ENCODE peak calls at places on chromosomes 6 and 20, in five cellular contexts. Q is neuronal stem cell, M is mesendoderm, Z is IMR-90, A is H1. X is an unnamed sample.
A peak's percentile ranks its signal among the peaks of the same experiment; 100 is the strongest.

GRCh38 chr6:17894905-17895304 is 92.5 kb downstream of the KIF13A start:
- DNase-seq in M (no peak), Q (no peak), A (no peak), Z (no peak), X (no peak)

GRCh38 chr6:81049425-81050042 is 702.9 kb downstream of the TENT5A start:
- DNase-seq in Z (peak; percentile 8), A (no peak), Q (no peak), M (no peak), X (no peak)

GRCh38 chr20:17966432-17967312 is 1.9 kb downstream of the SNX5 start:
- DNase-seq in Z (peak; percentile 42), M (peak; percentile 45), A (no peak), Q (no peak), X (no peak)

GRCh38 chr6:90907931-90908655 is 321.2 kb upstream of the MAP3K7 start:
- DNase-seq in Z (no peak), M (no peak), A (no peak), Q (no peak), X (no peak)

GRCh38 chr20:48070961-48071645 is 285.8 kb upstream of the SULF2 start:
- DNase-seq in A (no peak), Q (no peak), M (no peak), Z (no peak), X (no peak)

GRCh38 chr6:160462116-160462515 is 113.9 kb downstream of the SLC22A3 start:
- DNase-seq in M (no peak), Q (no peak), A (no peak), Z (no peak), X (no peak)

GRCh38 chr20:23652371-23652770 is 14.6 kb upstream of the CST3 start:
- DNase-seq in M (no peak), Z (peak; percentile 34), Q (no peak), A (no peak), X (no peak)

GRCh38 chr6:56346958-56347357 is 99.6 kb upstream of the COL21A1 start:
- DNase-seq in A (no peak), Z (no peak), Q (no peak), M (peak; percentile 54), X (no peak)

GRCh38 chr6:17394192-17394611 is 807 bp downstream of the CAP2 start:
- DNase-seq in M (peak; percentile 96), A (no peak), Z (peak; percentile 79), Q (no peak), X (peak; percentile 80)

GRCh38 chr6:37783025-37783825 is 36.3 kb upstream of the ZFAND3 start:
- DNase-seq in Q (no peak), M (peak; percentile 84), Z (peak; percentile 23), A (peak; percentile 47), X (peak; percentile 85)

GRCh38 chr6:154529957-154530356 is 19.5 kb upstream of the CNKSR3 start:
- DNase-seq in M (no peak), A (no peak), Z (no peak), Q (no peak), X (no peak)

GRCh38 chr6:12334524-12335130 is 44.5 kb downstream of the EDN1 start:
- DNase-seq in A (no peak), Q (no peak), Z (no peak), M (no peak), X (no peak)

GRCh38 chr6:53029761-53030160 is 34.7 kb upstream of the GSTA4 start:
- DNase-seq in Z (no peak), Q (no peak), A (no peak), M (no peak), X (no peak)

GRCh38 chr6:137389150-137389664 is 105.0 kb downstream of the OLIG3 start:
- DNase-seq in A (no peak), Q (no peak), M (peak; percentile 12), Z (no peak), X (no peak)

GRCh38 chr20:42836339-42836738 is 353.4 kb downstream of the PTPRT start:
- DNase-seq in Z (no peak), Q (no peak), M (no peak), A (no peak), X (peak; percentile 33)

GRCh38 chr6:135853227-135853626 is 1.7 kb downstream of the PDE7B start:
- DNase-seq in A (no peak), Q (no peak), M (no peak), Z (peak; percentile 41), X (no peak)

GRCh38 chr6:99349620-99350141 is at the start of gene FAXC:
- DNase-seq in Q (peak; percentile 50), Z (peak; percentile 14), M (peak; percentile 80), A (no peak), X (peak; percentile 71)

GRCh38 chr6:109174911-109175310 is 79.6 kb downstream of the CEP57L1 start:
- DNase-seq in M (no peak), Q (no peak), Z (no peak), A (no peak), X (no peak)

GRCh38 chr6:168848797-168849196 is 404.8 kb downstream of the THBS2 start:
- DNase-seq in Z (no peak), Q (no peak), A (no peak), M (no peak), X (no peak)

GRCh38 chr6:146620655-146621054 is 21.9 kb downstream of the ADGB start:
- DNase-seq in M (no peak), A (no peak), Z (no peak), Q (no peak), X (no peak)

GRCh38 chr6:20919677-20920385 is 385.6 kb downstream of the CDKAL1 start:
- DNase-seq in Z (peak; percentile 67), A (no peak), Q (no peak), M (peak; percentile 25), X (no peak)

GRCh38 chr20:13302647-13303425 is 81.8 kb downstream of the ISM1 start:
- DNase-seq in M (peak; percentile 38), Q (no peak), A (no peak), Z (no peak), X (peak; percentile 53)

GRCh38 chr20:12617076-12617475 is 391.7 kb upstream of the SPTLC3 start:
- DNase-seq in Q (no peak), M (no peak), A (no peak), Z (no peak), X (no peak)

GRCh38 chr6:42136508-42137191 is 5.8 kb downstream of the C6orf132 start:
- DNase-seq in Q (peak; percentile 84), Z (peak; percentile 85), M (peak; percentile 93), A (peak; percentile 86), X (peak; percentile 89)

GRCh38 chr20:48786916-48787676 is 40.7 kb downstream of the PREX1 start:
- DNase-seq in Q (no peak), Z (no peak), M (no peak), A (no peak), X (no peak)

GRCh38 chr6:170208171-170208601 is 82.7 kb downstream of the DLL1 start:
- DNase-seq in Z (no peak), Q (no peak), M (no peak), A (no peak), X (no peak)

GRCh38 chr20:39468703-39469102 is 506.6 kb downstream of the DHX35 start:
- DNase-seq in Q (no peak), Z (no peak), A (no peak), M (peak; percentile 51), X (peak; percentile 37)

GRCh38 chr6:156190270-156190669 is 586.9 kb upstream of the ARID1B start:
- DNase-seq in A (no peak), Z (no peak), Q (no peak), M (no peak), X (no peak)

GRCh38 chr6:30915591-30915946 is 1.5 kb downstream of the VARS2 start:
- DNase-seq in Z (peak; percentile 71), Q (peak; percentile 67), M (peak; percentile 85), A (no peak), X (peak; percentile 44)

GRCh38 chr20:38635721-38636285 is 34.2 kb downstream of the ARHGAP40 start:
- DNase-seq in Q (no peak), A (no peak), Z (peak; percentile 32), M (no peak), X (no peak)

GRCh38 chr6:72649032-72649984 is 27.4 kb downstream of the KCNQ5 start:
- DNase-seq in Z (peak; percentile 83), Q (no peak), M (no peak), A (no peak), X (no peak)

GRCh38 chr6:143514996-143515760 is 3.7 kb upstream of the FUCA2 start:
- DNase-seq in M (no peak), Q (no peak), Z (no peak), A (no peak), X (no peak)

GRCh38 chr20:51333971-51334370 is 208.5 kb downstream of the NFATC2 start:
- DNase-seq in M (no peak), A (no peak), Q (no peak), Z (no peak), X (no peak)

GRCh38 chr20:51337126-51337805 is 205.3 kb downstream of the NFATC2 start:
- DNase-seq in Q (no peak), Z (no peak), A (no peak), M (no peak), X (no peak)

GRCh38 chr20:51335329-51335841 is 207.1 kb downstream of the NFATC2 start:
- DNase-seq in Q (no peak), A (no peak), M (peak; percentile 96), Z (peak; percentile 100), X (no peak)

GRCh38 chr20:51333446-51333845 is 209.1 kb downstream of the NFATC2 start:
- DNase-seq in Z (no peak), Q (no peak), A (no peak), M (no peak), X (no peak)

DNA sequence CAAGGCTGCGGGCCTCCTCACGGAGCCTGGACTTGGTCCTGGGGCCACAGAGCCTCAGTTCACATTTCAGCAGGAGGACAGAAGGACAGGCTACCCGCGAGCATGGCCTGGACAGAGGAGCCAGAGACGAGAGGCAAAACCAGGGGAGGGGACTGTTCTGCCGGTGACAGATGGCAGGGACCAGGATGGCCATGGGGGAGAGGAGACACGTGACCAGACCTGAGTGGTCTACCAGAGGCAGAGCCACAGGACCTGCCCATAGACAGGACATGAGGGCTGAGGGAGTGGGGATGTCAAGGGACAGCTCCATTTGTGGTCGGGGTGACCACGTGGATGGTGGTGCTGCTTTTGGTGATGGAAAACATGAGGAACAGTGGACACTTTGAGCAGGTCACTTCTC is 207.9 kb downstream of the NFATC2 start:
- DNase-seq in Z (no peak), A (no peak), M (no peak), Q (no peak), X (no peak)
- H3K18ac ChIP-seq in Z (peak overlapping the region; percentile 97), A (no peak overlapping the region), M (no peak overlapping the region), Q (peak overlapping the region; percentile 4), X (no peak overlapping the region)

GRCh38 chr6:27133281-27134227 is 113.9 kb upstream of the PRSS16 start:
- DNase-seq in M (peak; percentile 92), A (no peak), Z (peak; percentile 78), Q (no peak), X (peak; percentile 79)
- H3K18ac ChIP-seq in M (peak overlapping the region; percentile 33), A (peak overlapping the region; percentile 97), Z (peak overlapping the region; percentile 44), Q (peak overlapping the region; percentile 78), X (peak overlapping the region; percentile 98)

DNA sequence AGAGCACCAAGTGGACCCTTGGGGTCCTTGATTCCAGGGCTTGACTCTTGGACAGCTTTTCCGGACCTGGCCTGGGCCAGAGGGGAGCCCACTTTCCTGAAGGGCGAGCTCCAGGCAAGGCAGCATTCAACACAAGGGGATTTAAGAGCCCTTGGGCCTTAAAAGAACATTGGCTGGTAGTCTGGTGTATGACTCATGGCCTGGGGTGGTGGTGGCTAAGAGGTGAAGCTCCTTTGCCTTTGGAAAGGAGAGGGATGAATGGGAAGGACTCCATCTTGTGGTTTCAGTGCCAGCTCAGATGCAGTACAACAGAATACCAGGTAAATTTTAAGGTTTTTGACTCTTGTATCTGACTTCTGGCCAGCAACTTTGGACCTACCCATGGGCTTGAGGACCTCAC is 760.7 kb downstream of the GRIK2 start:
- DNase-seq in M (peak; percentile 9), Z (no peak), A (no peak), Q (no peak), X (no peak)
- H3K18ac ChIP-seq in M (no peak overlapping the region), Z (no peak overlapping the region), A (no peak overlapping the region), Q (no peak overlapping the region), X (no peak overlapping the region)

GRCh38 chr6:69647726-69648125 is 149.1 kb downstream of the LMBRD1 start:
- DNase-seq in M (no peak), Q (no peak), Z (no peak), A (no peak), X (no peak)

GRCh38 chr6:69643688-69644087 is 153.1 kb downstream of the LMBRD1 start:
- DNase-seq in A (no peak), Z (no peak), Q (no peak), M (no peak), X (no peak)
- H3K18ac ChIP-seq in A (no peak overlapping the region), Z (no peak overlapping the region), Q (no peak overlapping the region), M (no peak overlapping the region), X (no peak overlapping the region)

X was measured in H9.